ENCODE peak calls at places on chromosomes 16 and 17, in five cellular contexts. K is CD8-positive, alpha-beta memory T cell; G is right lobe of liver; U is tibial artery; R is esophagus squamous epithelium. D is an unnamed sample.
A peak's percentile ranks its signal among the peaks of the same experiment; 100 is the strongest.

GRCh38 chr16:88905563-88905962 is 39.1 kb upstream of the PABPN1L start:
- DNase-seq in K (no peak), G (no peak), U (no peak), R (no peak), D (no peak)

GRCh38 chr17:44961921-44962350 is 6.2 kb downstream of the C1QL1 start:
- DNase-seq in K (no peak), G (no peak), U (no peak), R (no peak), D (no peak)

GRCh38 chr16:81026429-81026828 is 9.2 kb upstream of the ATMIN start:
- DNase-seq in K (no peak), G (no peak), U (no peak), R (no peak), D (no peak)

GRCh38 chr16:73152731-73153130 is 104.8 kb upstream of the ZFHX3 start:
- DNase-seq in K (no peak), G (no peak), U (no peak), R (no peak), D (no peak)

GRCh38 chr17:80970044-80970761 is 21.4 kb upstream of the CHMP6 start:
- DNase-seq in K (peak; percentile 16), G (no peak), U (no peak), R (no peak), D (no peak)

GRCh38 chr16:74862743-74863244 is 88.2 kb upstream of the FA2H start:
- DNase-seq in K (peak; percentile 14), G (no peak), U (no peak), R (no peak), D (peak; percentile 9)

GRCh38 chr16:67653131-67654068 is 6.7 kb downstream of the ACD start:
- DNase-seq in K (no peak), G (peak; percentile 42), U (no peak), R (no peak), D (no peak)

GRCh38 chr16:50309156-50309526 is 42.8 kb downstream of the ADCY7 start:
- DNase-seq in K (no peak), G (no peak), U (no peak), R (no peak), D (no peak)

GRCh38 chr16:1791943-1792812 is 1.3 kb downstream of the IGFALS start:
- DNase-seq in K (no peak), G (peak; percentile 88), U (no peak), R (no peak), D (no peak)

GRCh38 chr16:46932802-46933201 is 40.7 kb downstream of the DNAJA2 start:
- DNase-seq in K (no peak), G (no peak), U (no peak), R (no peak), D (no peak)

GRCh38 chr17:16033729-16034349 is 34.2 kb downstream of the TTC19 start:
- DNase-seq in K (no peak), G (no peak), U (no peak), R (no peak), D (no peak)
- H3K36me3 ChIP-seq in K (peaks cover 48% of the 10 kb centered on the region), G (peaks cover 75% of the 10 kb centered on the region), U (peaks cover 85% of the 10 kb centered on the region), R (peaks cover 7% of the 10 kb centered on the region), D (peaks cover 98% of the 10 kb centered on the region)

GRCh38 chr17:75784473-75785015 is at the start of gene UNK:
- DNase-seq in K (peak; percentile 97), G (peak; percentile 98), U (peak; percentile 98), R (peak; percentile 90), D (peak; percentile 96)
- H3K4me1 ChIP-seq in K (peaks cover 46% of the 10 kb centered on the region), G (no peaks in the 10 kb centered on the region), U (peaks cover 53% of the 10 kb centered on the region), R (peaks cover 29% of the 10 kb centered on the region), D (peaks cover 29% of the 10 kb centered on the region)

GRCh38 chr16:535446-536405 is 8.2 kb downstream of the CAPN15 start:
- DNase-seq in K (no peak), G (peak; percentile 87), U (no peak), R (no peak), D (no peak)

GRCh38 chr16:534856-535445 is 7.4 kb downstream of the CAPN15 start:
- DNase-seq in K (no peak), G (no peak), U (no peak), R (no peak), D (no peak)

GRCh38 chr16:534089-534635 is 6.7 kb downstream of the CAPN15 start:
- DNase-seq in K (no peak), G (peak; percentile 83), U (no peak), R (no peak), D (no peak)

GRCh38 chr16:531494-532125 is 4.1 kb downstream of the CAPN15 start:
- DNase-seq in K (no peak), G (no peak), U (no peak), R (no peak), D (no peak)

DNA sequence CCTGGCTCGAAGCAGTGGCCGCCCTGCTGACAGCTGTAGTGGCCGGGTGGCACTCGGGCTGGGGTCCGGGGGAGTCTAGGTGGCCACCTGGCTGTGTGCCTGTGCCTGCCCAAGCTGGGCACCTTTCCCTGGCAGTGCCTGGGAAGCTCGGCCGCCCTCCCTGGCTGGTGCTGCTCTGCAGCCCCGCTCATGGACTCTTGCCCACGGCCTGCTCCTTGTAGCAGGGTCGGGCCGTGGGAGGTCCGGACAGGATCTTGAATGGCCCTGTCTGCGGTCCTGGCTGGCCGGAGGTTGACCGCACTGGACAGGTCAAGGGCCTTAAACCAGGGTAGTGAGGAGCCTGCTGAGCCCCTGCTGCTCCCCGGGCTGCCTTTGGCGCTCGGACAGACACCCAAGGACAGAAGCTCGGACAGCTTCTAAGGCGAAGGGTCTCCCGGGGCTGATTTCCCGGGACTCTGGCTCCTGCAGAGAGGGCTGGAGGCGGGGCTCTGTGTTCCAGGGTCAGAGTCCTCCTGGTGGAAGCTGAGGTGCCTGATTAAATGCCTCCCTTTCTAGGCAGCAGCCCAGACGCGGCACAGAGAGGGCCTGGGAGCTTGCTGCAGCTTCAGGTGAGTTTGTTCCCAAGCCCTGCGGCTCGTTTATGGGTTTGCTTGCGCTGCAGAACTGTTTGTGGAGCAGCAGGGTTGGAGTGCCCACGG is 6.0 kb downstream of the CAPN15 start:
- DNase-seq in K (no peak), G (peak; percentile 89), U (no peak), R (no peak), D (no peak)
- H3K36me3 ChIP-seq in K (no peaks in the 10 kb centered on the region), G (no peaks in the 10 kb centered on the region), U (no peaks in the 10 kb centered on the region), R (no peaks in the 10 kb centered on the region), D (peaks cover 45% of the 10 kb centered on the region)

GRCh38 chr17:17776889-17777288 is 59.9 kb downstream of the SREBF1 start:
- DNase-seq in K (no peak), G (no peak), U (no peak), R (no peak), D (no peak)

GRCh38 chr17:17781591-17782424 is 55.0 kb downstream of the SREBF1 start:
- DNase-seq in K (peak; percentile 17), G (peak; percentile 71), U (peak; percentile 57), R (no peak), D (peak; percentile 42)

GRCh38 chr17:17779015-17779611 is 57.7 kb downstream of the SREBF1 start:
- DNase-seq in K (no peak), G (no peak), U (no peak), R (no peak), D (no peak)

GRCh38 chr17:17780941-17781590 is 55.7 kb downstream of the SREBF1 start:
- DNase-seq in K (no peak), G (no peak), U (no peak), R (no peak), D (no peak)

GRCh38 chr17:17778308-17779014 is 58.3 kb downstream of the SREBF1 start:
- DNase-seq in K (no peak), G (no peak), U (no peak), R (no peak), D (peak; percentile 39)
- H3K4me1 ChIP-seq in K (no peaks in the 10 kb centered on the region), G (no peaks in the 10 kb centered on the region), U (peaks cover 59% of the 10 kb centered on the region), R (peaks cover 32% of the 10 kb centered on the region), D (peaks cover 73% of the 10 kb centered on the region)

GRCh38 chr17:8141741-8142140 is 10.5 kb downstream of the PER1 start:
- DNase-seq in K (no peak), G (no peak), U (no peak), R (no peak), D (no peak)
- H3K36me3 ChIP-seq in K (peaks cover 45% of the 10 kb centered on the region), G (peaks cover 75% of the 10 kb centered on the region), U (peaks cover 74% of the 10 kb centered on the region), R (peaks cover 67% of the 10 kb centered on the region), D (peaks cover 74% of the 10 kb centered on the region)

GRCh38 chr17:76726231-76726765 is at the start of gene JMJD6:
- DNase-seq in K (no peak), G (peak; percentile 99), U (peak; percentile 96), R (peak; percentile 75), D (peak; percentile 92)
- H3K4me1 ChIP-seq in K (peaks cover 48% of the 10 kb centered on the region), G (no peaks in the 10 kb centered on the region), U (peaks cover 58% of the 10 kb centered on the region), R (peaks cover 22% of the 10 kb centered on the region), D (peaks cover 31% of the 10 kb centered on the region)

DNA sequence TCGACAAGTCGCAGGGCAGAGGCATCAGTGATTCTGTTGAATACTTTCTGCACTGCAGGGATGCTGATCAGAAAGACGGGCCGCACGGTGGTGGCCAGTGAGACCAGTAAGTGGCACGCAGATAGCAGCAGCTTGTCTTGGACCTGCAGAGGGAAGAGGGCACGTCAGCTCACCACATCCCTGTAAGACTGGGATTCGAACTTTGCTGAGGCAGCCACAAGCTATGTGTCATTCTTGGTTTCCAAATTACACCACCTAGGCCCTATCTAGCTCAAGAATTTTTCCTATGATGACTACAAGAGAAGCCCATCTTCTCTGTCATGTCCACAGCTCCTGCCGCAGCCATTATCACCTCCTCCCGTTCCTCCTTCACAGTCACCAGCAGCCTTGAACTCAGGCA is 49.4 kb upstream of the GSG1L start:
- DNase-seq in K (no peak), G (no peak), U (no peak), R (no peak), D (no peak)
- H3K36me3 ChIP-seq in K (peaks cover 66% of the 10 kb centered on the region), G (peaks cover 45% of the 10 kb centered on the region), U (peaks cover 76% of the 10 kb centered on the region), R (peaks cover 25% of the 10 kb centered on the region), D (peaks cover 88% of the 10 kb centered on the region)

DNA sequence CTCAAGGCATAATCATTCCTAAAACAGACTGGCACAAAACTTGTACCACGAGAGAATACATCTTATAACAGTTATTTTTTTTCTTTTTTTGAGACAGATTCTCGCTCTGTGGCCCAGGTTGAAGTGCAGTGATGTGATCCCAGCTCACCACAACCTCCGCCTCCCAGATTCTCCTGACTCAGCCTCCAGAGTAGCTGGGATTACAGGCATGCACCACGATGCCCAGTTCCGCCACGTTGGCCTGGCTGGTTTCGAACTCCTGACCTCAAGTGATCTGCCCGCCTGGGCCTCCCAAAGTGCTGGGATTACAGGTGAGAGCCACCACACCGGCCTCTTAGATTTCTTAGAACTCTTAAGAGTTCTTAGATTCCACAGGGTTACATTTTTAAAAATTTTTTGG is 4.1 kb downstream of the NUFIP2 start:
- DNase-seq in K (no peak), G (no peak), U (no peak), R (no peak), D (no peak)
- H3K4me1 ChIP-seq in K (peaks cover 68% of the 10 kb centered on the region), G (peaks cover 4% of the 10 kb centered on the region), U (peaks cover 53% of the 10 kb centered on the region), R (peaks cover 23% of the 10 kb centered on the region), D (peaks cover 73% of the 10 kb centered on the region)